ENCODE peak calls at places on chromosomes 1 and 21, in seven cellular contexts. W is neural progenitor cell; Q is heart right ventricle; R is MM.1S; J is right atrium auricular region; C is stomach; V is CD4-positive, alpha-beta T cell. D is an unnamed sample. For H3K9me3, the result is how much of the 10 kb centered on the place peaks cover.

GRCh38 chr1:225713281-225713680 is 60.4 kb upstream of the ENAH start:
- DNase-seq in W (no peak), C (no peak), Q (no peak), J (no peak), V (no peak), R (no peak), D (no peak)

GRCh38 chr1:24861821-24862727 is 68.0 kb downstream of the RUNX3 start:
- DNase-seq in W (peak), J (no peak), R (no peak), C (peak), Q (no peak), V (no peak), D (no peak)

GRCh38 chr1:166145496-166145895 is 21.3 kb downstream of the FAM78B start:
- DNase-seq in Q (no peak), R (no peak), C (no peak), V (no peak), W (no peak), J (no peak), D (no peak)

GRCh38 chr1:154619181-154619948 is 11.4 kb upstream of the ADAR start:
- DNase-seq in W (no peak), Q (no peak), R (no peak), V (no peak), J (no peak), C (no peak), D (no peak)

GRCh38 chr21:45769239-45769758 is 125.8 kb downstream of the PCBP3 start:
- DNase-seq in C (no peak), J (no peak), V (no peak), R (no peak), W (no peak), Q (no peak), D (no peak)

GRCh38 chr1:226135709-226136108 is 50.8 kb downstream of the ACBD3 start:
- DNase-seq in W (peak), Q (no peak), J (no peak), C (no peak), R (no peak), V (no peak), D (no peak)

GRCh38 chr1:6785721-6786505 is 659 bp downstream of the CAMTA1 start:
- DNase-seq in R (peak), C (peak), Q (peak), J (no peak), W (peak), V (peak), D (peak)

GRCh38 chr1:217275617-217276398 is 355.1 kb downstream of the GPATCH2 start:
- DNase-seq in W (no peak), R (no peak), Q (no peak), V (no peak), C (no peak), J (no peak), D (no peak)

GRCh38 chr1:202802034-202802433 is 6.2 kb downstream of the KDM5B start:
- DNase-seq in C (no peak), J (no peak), W (no peak), V (no peak), Q (no peak), R (no peak), D (no peak)

GRCh38 chr1:95671098-95671497 is 437.1 kb downstream of the RWDD3 start:
- DNase-seq in C (no peak), R (no peak), Q (no peak), V (no peak), J (no peak), W (no peak), D (no peak)

GRCh38 chr21:30590297-30590696 is at the start of gene KRTAP22-2:
- DNase-seq in V (no peak), C (no peak), Q (no peak), J (no peak), W (no peak), R (no peak), D (no peak)

GRCh38 chr21:32333953-32334673 is 35.5 kb downstream of the MRAP start:
- DNase-seq in J (no peak), Q (no peak), C (no peak), R (no peak), W (no peak), V (no peak), D (no peak)

GRCh38 chr1:182699673-182700350 is 15.4 kb upstream of the RGS8 start:
- DNase-seq in Q (peak), V (no peak), W (peak), C (no peak), R (no peak), J (no peak), D (no peak)

GRCh38 chr21:44398499-44398898 is 45.1 kb downstream of the TRPM2 start:
- DNase-seq in V (no peak), R (no peak), Q (no peak), J (no peak), W (no peak), C (no peak), D (no peak)

GRCh38 chr1:27037518-27037917 is 24.9 kb upstream of the TENT5B start:
- DNase-seq in C (no peak), R (no peak), V (no peak), Q (no peak), J (no peak), W (no peak), D (no peak)

GRCh38 chr1:67535474-67535873 is 105.3 kb upstream of the SERBP1 start:
- DNase-seq in R (peak), W (peak), C (peak), J (peak), V (peak), Q (peak), D (peak)

GRCh38 chr1:73778511-73778910 is 419.5 kb downstream of the LRRIQ3 start:
- DNase-seq in C (no peak), Q (no peak), J (no peak), R (no peak), W (no peak), V (no peak), D (no peak)

GRCh38 chr1:26938004-26938658 is 16.6 kb downstream of the NUDC start:
- DNase-seq in R (no peak), W (no peak), J (no peak), Q (peak), V (no peak), C (no peak), D (no peak)

GRCh38 chr1:145750444-145750843 is 31.1 kb downstream of the CD160 start:
- DNase-seq in R (no peak), J (no peak), V (no peak), W (no peak), C (no peak), Q (no peak), D (no peak)

GRCh38 chr1:187294421-187295201 is 465.9 kb downstream of the PLA2G4A start:
- DNase-seq in W (no peak), V (no peak), C (no peak), Q (no peak), R (no peak), J (no peak), D (no peak)

GRCh38 chr1:108117908-108118902 is 81.9 kb downstream of the SLC25A24 start:
- DNase-seq in R (no peak), C (no peak), Q (no peak), W (no peak), V (no peak), J (peak), D (no peak)

GRCh38 chr1:180507826-180508724 is 5.7 kb upstream of the ACBD6 start:
- DNase-seq in V (no peak), W (no peak), Q (no peak), J (no peak), C (no peak), R (no peak), D (no peak)

GRCh38 chr21:17003763-17004373 is 509.0 kb upstream of the CXADR start:
- DNase-seq in C (no peak), R (peak), Q (no peak), J (no peak), V (no peak), W (no peak), D (no peak)

GRCh38 chr1:62978056-62978455 is 194.1 kb downstream of the ATG4C start:
- DNase-seq in R (no peak), C (no peak), Q (no peak), W (no peak), V (no peak), J (no peak), D (no peak)

GRCh38 chr1:222465211-222466041 is 82.5 kb downstream of the HHIPL2 start:
- DNase-seq in V (peak), Q (peak), C (peak), J (peak), W (peak), R (peak), D (peak)

GRCh38 chr1:222464841-222465210 is 83.1 kb downstream of the HHIPL2 start:
- DNase-seq in C (peak), R (peak), V (peak), J (peak), W (peak), Q (peak), D (no peak)

GRCh38 chr1:222463059-222463730 is 84.7 kb downstream of the HHIPL2 start:
- DNase-seq in J (no peak), C (no peak), Q (no peak), V (no peak), W (no peak), R (no peak), D (no peak)

GRCh38 chr1:222462598-222462997 is 85.3 kb downstream of the HHIPL2 start:
- DNase-seq in J (no peak), W (no peak), R (no peak), Q (no peak), V (no peak), C (no peak), D (no peak)

GRCh38 chr1:222466150-222466865 is 81.6 kb downstream of the HHIPL2 start:
- DNase-seq in C (no peak), W (no peak), J (no peak), R (no peak), Q (no peak), V (no peak), D (no peak)
- TF ChIP-seq CTCF in C (no peak), W (no peak), J (no peak), R (no peak), Q (no peak), V (no peak), D (no peak)

DNA sequence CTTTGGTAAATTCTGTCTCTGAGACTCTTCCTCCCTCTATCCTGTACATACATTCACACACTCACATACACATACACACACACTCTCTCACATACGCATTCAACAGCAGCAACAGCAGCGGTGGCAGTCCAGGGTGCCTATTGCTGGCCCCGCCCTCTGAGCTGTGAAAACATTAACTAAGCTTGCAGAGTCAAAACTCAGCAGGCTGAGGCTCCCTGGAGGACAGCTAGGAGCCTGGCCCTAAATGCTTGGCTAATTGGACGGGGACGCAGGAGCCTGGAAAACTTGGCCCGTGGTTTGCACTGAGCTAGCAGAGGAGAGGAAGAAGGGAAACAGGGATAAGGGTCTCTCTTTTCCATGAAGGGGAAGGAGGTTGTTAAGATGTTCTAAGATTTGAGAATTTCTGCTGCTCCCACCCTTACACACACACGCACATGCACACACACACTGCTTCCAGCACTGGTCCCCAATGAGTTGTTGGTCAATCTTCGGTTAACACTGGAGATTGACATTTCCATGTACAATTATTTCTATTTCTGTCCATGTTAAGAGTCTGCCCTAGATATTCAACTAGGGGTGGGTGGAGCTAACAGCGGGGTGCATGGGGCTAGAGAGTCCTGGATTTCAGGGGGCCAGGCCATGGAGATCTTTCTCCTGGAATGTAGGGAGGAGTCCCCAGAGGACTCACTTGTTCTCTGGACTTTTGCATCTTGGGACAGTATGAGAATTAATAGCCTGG is 94.2 kb downstream of the PLXNA2 start:
- DNase-seq in Q (peak), C (peak), V (no peak), W (peak), R (no peak), J (no peak), D (peak)
- H3K27ac ChIP-seq in Q (peak), C (no peak), V (no peak), W (no peak), R (no peak), J (peak), D (no peak)

DNA sequence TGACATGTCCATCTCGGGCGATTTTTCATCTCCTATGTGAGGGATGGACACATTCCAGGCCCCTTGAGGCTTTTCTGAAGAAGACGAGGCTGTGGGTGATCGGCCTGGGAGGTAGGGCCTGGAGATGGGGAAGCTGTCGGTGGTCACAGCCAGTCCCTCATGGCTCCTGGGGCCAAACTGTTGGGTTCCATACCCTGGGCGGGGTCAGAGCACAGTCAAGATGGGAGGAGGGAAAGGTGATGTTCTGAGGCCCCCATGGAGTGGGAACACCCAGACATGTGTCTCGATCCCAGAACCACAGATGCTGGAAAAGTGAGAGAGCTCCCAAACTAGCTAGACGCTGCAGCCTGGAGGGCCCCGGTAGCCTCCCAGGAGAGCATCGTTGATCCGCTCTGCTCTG is 157.5 kb upstream of the C1orf174 start:
- DNase-seq in C (no peak), Q (no peak), V (no peak), W (no peak), J (peak), R (no peak), D (no peak)
- H3K9me3 ChIP-seq in C (under half), Q (under half), V (under half), W (under half), J (under half), R (under half), D (under half)

DNA sequence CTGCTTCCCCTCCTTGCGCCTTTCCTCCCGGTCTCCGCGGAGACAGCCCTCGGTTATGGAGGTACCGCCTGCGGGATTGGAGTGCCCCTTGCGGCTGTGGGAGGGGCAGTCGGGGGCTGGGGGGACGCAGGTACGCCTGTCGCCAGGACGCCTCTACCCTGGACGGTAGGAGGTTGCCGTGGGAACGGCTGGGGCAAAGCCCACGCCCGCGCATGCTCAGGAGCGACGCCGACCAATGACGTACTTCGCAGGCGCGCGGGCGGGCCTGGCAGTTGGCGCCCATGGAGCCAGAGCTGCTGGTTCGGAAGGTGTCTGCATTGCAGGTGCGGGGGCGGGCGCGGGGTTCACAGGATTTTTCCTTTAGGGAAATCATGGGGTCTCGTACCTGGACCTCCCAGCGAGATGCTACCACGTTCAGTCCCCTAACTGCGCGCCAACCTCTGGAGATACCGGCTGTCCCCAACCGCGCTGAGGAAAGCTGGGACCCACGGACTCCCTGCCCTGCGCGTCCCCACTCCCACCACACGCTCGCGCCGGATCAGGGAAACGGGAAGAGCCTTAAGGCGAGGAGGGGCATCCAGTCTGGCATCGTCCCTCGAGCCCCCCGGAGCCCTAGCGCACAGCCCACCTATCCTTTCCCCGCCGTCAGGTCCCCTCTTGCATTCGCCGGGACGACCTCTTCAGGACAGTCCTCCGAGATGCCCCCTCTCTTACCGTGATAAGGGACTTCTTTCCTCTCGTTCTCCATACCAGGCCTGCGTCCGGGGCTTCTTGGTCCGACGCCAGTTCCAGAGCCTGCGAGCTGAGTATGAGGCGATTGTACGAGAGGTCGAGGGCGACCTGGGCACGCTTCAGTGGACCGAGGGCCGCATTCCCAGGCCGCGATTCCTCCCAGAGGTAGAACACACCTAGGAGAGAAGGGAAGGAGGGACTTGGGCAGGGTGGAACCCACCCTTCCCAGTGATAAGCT is at the start of gene IQCC:
- DNase-seq in R (peak), C (peak), Q (peak), V (peak), W (peak), J (peak), D (peak)
- TF ChIP-seq CTCF in R (no peak), C (peak), Q (no peak), V (no peak), W (peak), J (no peak), D (no peak)

GRCh38 chr21:42122808-42123207 is 51.7 kb downstream of the UMODL1 start:
- DNase-seq in V (no peak), C (peak), R (no peak), J (no peak), Q (no peak), W (no peak), D (no peak)

GRCh38 chr21:42125571-42126544 is 54.7 kb downstream of the UMODL1 start:
- DNase-seq in W (peak), C (no peak), Q (no peak), V (no peak), J (no peak), R (no peak), D (peak)

GRCh38 chr21:42124081-42124480 is 53.0 kb downstream of the UMODL1 start:
- DNase-seq in V (no peak), R (no peak), Q (no peak), W (no peak), J (no peak), C (no peak), D (no peak)

GRCh38 chr21:42123509-42123908 is 52.4 kb downstream of the UMODL1 start:
- DNase-seq in C (no peak), R (no peak), Q (no peak), W (no peak), J (no peak), V (no peak), D (no peak)

GRCh38 chr21:42124826-42125570 is 53.9 kb downstream of the UMODL1 start:
- DNase-seq in J (no peak), C (no peak), W (no peak), Q (no peak), R (no peak), V (no peak), D (no peak)
- H3K27ac ChIP-seq in J (no peak), C (no peak), W (no peak), Q (no peak), R (no peak), V (no peak), D (no peak)

GRCh38 chr1:4937876-4938534 is 283.6 kb downstream of the AJAP1 start:
- DNase-seq in W (no peak), V (no peak), C (no peak), J (no peak), R (peak), Q (no peak), D (no peak)
- H3K9me3 ChIP-seq in W (under half), V (under half), C (under half), J (under half), R (under half), Q (under half), D (under half)

GRCh38 chr1:156421062-156421938 is 52.3 kb downstream of the RHBG start:
- DNase-seq in R (peak), W (peak), Q (peak), V (peak), J (peak), C (peak), D (peak)

GRCh38 chr1:156421939-156422601 is 53.1 kb downstream of the RHBG start:
- DNase-seq in W (no peak), R (no peak), J (no peak), V (no peak), C (no peak), Q (no peak), D (no peak)

GRCh38 chr1:156417700-156418015 is 48.6 kb downstream of the RHBG start:
- DNase-seq in Q (no peak), J (no peak), R (no peak), C (no peak), V (no peak), W (no peak), D (no peak)

GRCh38 chr1:156420209-156421061 is 51.4 kb downstream of the RHBG start:
- DNase-seq in Q (no peak), J (no peak), W (peak), V (peak), R (peak), C (no peak), D (no peak)

DNA sequence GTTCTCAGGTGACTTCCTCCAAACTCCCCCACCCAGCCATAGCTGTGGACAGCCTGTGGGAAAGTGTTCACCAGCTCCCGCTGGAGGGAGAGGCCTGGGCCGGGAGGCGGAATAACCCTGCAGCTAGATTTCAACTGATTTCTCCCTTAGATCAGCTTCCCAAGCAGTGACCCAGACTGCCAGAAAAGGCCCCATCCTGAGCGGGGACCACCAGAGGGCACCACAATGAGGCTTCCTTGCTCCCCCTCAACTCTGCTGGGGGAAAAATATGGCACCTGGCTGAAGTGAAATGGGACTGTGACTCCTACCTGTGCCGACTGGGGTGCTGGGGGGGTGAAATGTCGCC is 50.8 kb downstream of the RHBG start:
- DNase-seq in V (peak), R (no peak), Q (no peak), W (peak), C (no peak), J (no peak), D (no peak)
- TF ChIP-seq CTCF in V (peak), R (peak), Q (no peak), W (peak), C (no peak), J (no peak), D (no peak)

D was measured in pancreas.